ENCODE peak calls at places on chromosomes 2 and 18, in eight cellular contexts. N, D, C, A, X, P, Q and K are unnamed samples.

GRCh38 chr2:67783026-67783425 is 279.8 kb downstream of the C1D start:
- DNase-seq in N (no peak), D (no peak), C (no peak), A (no peak), X (no peak), P (no peak), Q (no peak), K (no peak)

GRCh38 chr18:61583548-61583947 is 250.3 kb downstream of the CDH20 start:
- DNase-seq in N (no peak), D (no peak), C (no peak), A (no peak), X (no peak), P (no peak), Q (no peak), K (no peak)

GRCh38 chr2:238841542-238842181 is 6.2 kb upstream of the TWIST2 start:
- DNase-seq in N (no peak), D (no peak), C (no peak), A (no peak), X (no peak), P (no peak), Q (no peak), K (no peak)

GRCh38 chr2:37780097-37780676 is 108.7 kb upstream of the CDC42EP3 start:
- DNase-seq in N (no peak), D (no peak), C (no peak), A (no peak), X (no peak), P (no peak), Q (peak), K (no peak)

GRCh38 chr18:702957-703659 is 9.3 kb downstream of the ENOSF1 start:
- DNase-seq in N (no peak), D (no peak), C (no peak), A (no peak), X (no peak), P (no peak), Q (peak), K (no peak)

GRCh38 chr2:219454217-219454616 is 19.6 kb downstream of the SPEG start:
- DNase-seq in N (no peak), D (no peak), C (no peak), A (peak), X (no peak), P (no peak), Q (no peak), K (no peak)

GRCh38 chr18:3162181-3162580 is 57.6 kb downstream of the MYOM1 start:
- DNase-seq in N (no peak), D (no peak), C (no peak), A (no peak), X (no peak), P (no peak), Q (no peak), K (no peak)

GRCh38 chr2:100924520-100925451 is 77.3 kb upstream of the RPL31 start:
- DNase-seq in N (no peak), D (no peak), C (peak), A (no peak), X (no peak), P (no peak), Q (peak), K (no peak)

GRCh38 chr2:23199115-23199918 is 185.7 kb upstream of the KLHL29 start:
- DNase-seq in N (no peak), D (peak), C (no peak), A (no peak), X (no peak), P (no peak), Q (peak), K (no peak)

GRCh38 chr2:180596453-180596852 is 384.0 kb upstream of the UBE2E3 start:
- DNase-seq in N (no peak), D (no peak), C (no peak), A (no peak), X (no peak), P (no peak), Q (no peak), K (no peak)

GRCh38 chr2:10457846-10458563 is 9.9 kb upstream of the ODC1 start:
- DNase-seq in N (no peak), D (no peak), C (no peak), A (peak), X (peak), P (no peak), Q (peak), K (no peak)

GRCh38 chr2:195252018-195252417 is 405.0 kb upstream of the SLC39A10 start:
- DNase-seq in N (no peak), D (no peak), C (no peak), A (no peak), X (no peak), P (no peak), Q (no peak), K (no peak)

GRCh38 chr2:197205590-197206215 is 104.9 kb downstream of the ANKRD44 start:
- DNase-seq in N (no peak), D (peak), C (peak), A (no peak), X (no peak), P (no peak), Q (no peak), K (peak)

GRCh38 chr2:165793161-165793778 is 777 bp downstream of the GALNT3 start:
- DNase-seq in N (no peak), D (no peak), C (no peak), A (no peak), X (peak), P (peak), Q (no peak), K (no peak)

GRCh38 chr2:148238561-148238960 is 217.7 kb downstream of the MBD5 start:
- DNase-seq in N (no peak), D (no peak), C (no peak), A (no peak), X (no peak), P (no peak), Q (no peak), K (no peak)

GRCh38 chr2:85861180-85861579 is 27.6 kb downstream of the ST3GAL5 start:
- DNase-seq in N (no peak), D (no peak), C (no peak), A (no peak), X (no peak), P (no peak), Q (peak), K (no peak)

GRCh38 chr2:1582891-1583341 is 161.4 kb downstream of the PXDN start:
- DNase-seq in N (no peak), D (no peak), C (no peak), A (no peak), X (no peak), P (no peak), Q (no peak), K (no peak)

GRCh38 chr2:132668986-132669853 is 785 bp downstream of the LYPD1 start:
- DNase-seq in N (no peak), D (no peak), C (no peak), A (no peak), X (peak), P (no peak), Q (no peak), K (no peak)

GRCh38 chr2:101200714-101201113 is 49.5 kb upstream of the TBC1D8 start:
- DNase-seq in N (no peak), D (no peak), C (no peak), A (no peak), X (peak), P (no peak), Q (peak), K (no peak)

GRCh38 chr2:113156278-113157107 is 17.3 kb upstream of the PSD4 start:
- DNase-seq in N (no peak), D (no peak), C (no peak), A (no peak), X (peak), P (peak), Q (peak), K (no peak)

GRCh38 chr2:29260151-29260772 is 145.0 kb downstream of the CLIP4 start:
- DNase-seq in N (no peak), D (no peak), C (no peak), A (no peak), X (no peak), P (no peak), Q (peak), K (no peak)

GRCh38 chr2:119862127-119862889 is 102.6 kb downstream of the PTPN4 start:
- DNase-seq in N (no peak), D (no peak), C (no peak), A (no peak), X (no peak), P (no peak), Q (no peak), K (no peak)

GRCh38 chr2:43178602-43179542 is 47.5 kb downstream of the ZFP36L2 start:
- DNase-seq in N (no peak), D (no peak), C (no peak), A (peak), X (peak), P (peak), Q (peak), K (no peak)

GRCh38 chr2:213848631-213849030 is 562.2 kb upstream of the VWC2L start:
- DNase-seq in N (no peak), D (no peak), C (no peak), A (no peak), X (no peak), P (no peak), Q (peak), K (no peak)

GRCh38 chr2:236767951-236768350 is 198.3 kb downstream of the ACKR3 start:
- DNase-seq in N (no peak), D (no peak), C (no peak), A (no peak), X (no peak), P (no peak), Q (no peak), K (no peak)

GRCh38 chr2:101967826-101968498 is 23.8 kb upstream of the IL1R2 start:
- DNase-seq in N (no peak), D (no peak), C (no peak), A (no peak), X (peak), P (no peak), Q (no peak), K (no peak)

GRCh38 chr2:42566837-42567251 is 1.6 kb upstream of the MTA3 start:
- DNase-seq in N (no peak), D (no peak), C (no peak), A (no peak), X (no peak), P (no peak), Q (peak), K (no peak)

GRCh38 chr2:23505984-23506380 is 121.0 kb downstream of the KLHL29 start:
- DNase-seq in N (no peak), D (no peak), C (no peak), A (no peak), X (no peak), P (no peak), Q (no peak), K (no peak)

GRCh38 chr18:76592981-76593381 is 97.9 kb upstream of the ZNF516 start:
- DNase-seq in N (no peak), D (no peak), C (no peak), A (no peak), X (no peak), P (no peak), Q (peak), K (no peak)

GRCh38 chr2:99477054-99477453 is 12.8 kb downstream of the REV1 start:
- DNase-seq in N (no peak), D (no peak), C (no peak), A (no peak), X (no peak), P (no peak), Q (no peak), K (no peak)

GRCh38 chr18:73975266-73975665 is 172.4 kb downstream of the FBXO15 start:
- DNase-seq in N (no peak), D (no peak), C (no peak), A (no peak), X (no peak), P (no peak), Q (peak), K (no peak)